ENCODE peak calls at places on chromosome 9, in nine cellular contexts. One of them, this sample, is unnamed.

GRCh38 chr9:135823036-135823435 is 84.3 kb downstream of the CAMSAP1 start:
- DNase-seq in AG09309: no peak
- DNase-seq in AG09319: no peak
- DNase-seq in brain pericyte: no peak
- DNase-seq in caudate nucleus: no peak
- DNase-seq in HCEC 1CT: no peak
- DNase-seq in pulmonary artery endothelial cell: no peak
- DNase-seq in pancreas: no peak
- DNase-seq in LoVo: no peak
- DNase-seq in this sample: no peak

GRCh38 chr9:131402738-131403492 is 9.0 kb downstream of the PRRC2B start:
- DNase-seq in pulmonary artery endothelial cell: peak; percentile 78
- DNase-seq in brain pericyte: peak; percentile 63
- DNase-seq in caudate nucleus: peak; percentile 51
- DNase-seq in LoVo: no peak
- DNase-seq in AG09309: peak; percentile 55
- DNase-seq in HCEC 1CT: peak; percentile 88
- DNase-seq in pancreas: peak; percentile 86
- DNase-seq in AG09319: peak; percentile 70
- DNase-seq in this sample: no peak

GRCh38 chr9:8860925-8861324 is 1061.3 kb upstream of the DMAC1 start:
- DNase-seq in brain pericyte: no peak
- DNase-seq in AG09319: no peak
- DNase-seq in pancreas: no peak
- DNase-seq in HCEC 1CT: no peak
- DNase-seq in caudate nucleus: no peak
- DNase-seq in LoVo: no peak
- DNase-seq in pulmonary artery endothelial cell: no peak
- DNase-seq in AG09309: no peak
- DNase-seq in this sample: no peak

GRCh38 chr9:129464972-129465833 is 155.7 kb downstream of the C9orf50 start:
- DNase-seq in AG09309: no peak
- DNase-seq in pancreas: no peak
- DNase-seq in brain pericyte: no peak
- DNase-seq in AG09319: no peak
- DNase-seq in LoVo: no peak
- DNase-seq in caudate nucleus: no peak
- DNase-seq in pulmonary artery endothelial cell: no peak
- DNase-seq in HCEC 1CT: peak; percentile 43
- DNase-seq in this sample: no peak

GRCh38 chr9:136862849-136863622 is 3.1 kb downstream of the EDF1 start:
- DNase-seq in brain pericyte: no peak
- DNase-seq in pancreas: peak; percentile 53
- DNase-seq in AG09319: no peak
- DNase-seq in pulmonary artery endothelial cell: no peak
- DNase-seq in LoVo: no peak
- DNase-seq in HCEC 1CT: no peak
- DNase-seq in caudate nucleus: no peak
- DNase-seq in AG09309: no peak
- DNase-seq in this sample: no peak

GRCh38 chr9:37083654-37084053 is 36.7 kb upstream of the ZCCHC7 start:
- DNase-seq in AG09309: no peak
- DNase-seq in pancreas: no peak
- DNase-seq in pulmonary artery endothelial cell: no peak
- DNase-seq in AG09319: no peak
- DNase-seq in HCEC 1CT: peak; percentile 2
- DNase-seq in caudate nucleus: no peak
- DNase-seq in brain pericyte: no peak
- DNase-seq in LoVo: no peak
- DNase-seq in this sample: no peak

GRCh38 chr9:6605202-6605601 is 40.3 kb downstream of the GLDC start:
- DNase-seq in pancreas: no peak
- DNase-seq in LoVo: no peak
- DNase-seq in brain pericyte: no peak
- DNase-seq in AG09319: no peak
- DNase-seq in HCEC 1CT: no peak
- DNase-seq in pulmonary artery endothelial cell: no peak
- DNase-seq in AG09309: no peak
- DNase-seq in caudate nucleus: no peak
- DNase-seq in this sample: peak; percentile 65

GRCh38 chr9:21968331-21969010 is 25.7 kb downstream of the CDKN2A start:
- DNase-seq in pulmonary artery endothelial cell: no peak
- DNase-seq in caudate nucleus: no peak
- DNase-seq in pancreas: no peak
- DNase-seq in HCEC 1CT: no peak
- DNase-seq in AG09309: no peak
- DNase-seq in AG09319: no peak
- DNase-seq in brain pericyte: no peak
- DNase-seq in LoVo: no peak
- DNase-seq in this sample: no peak

GRCh38 chr9:72888032-72888431 is 64.8 kb downstream of the ALDH1A1 start:
- DNase-seq in brain pericyte: no peak
- DNase-seq in caudate nucleus: no peak
- DNase-seq in pancreas: no peak
- DNase-seq in AG09309: peak; percentile 7
- DNase-seq in HCEC 1CT: no peak
- DNase-seq in LoVo: no peak
- DNase-seq in AG09319: no peak
- DNase-seq in pulmonary artery endothelial cell: no peak
- DNase-seq in this sample: no peak

GRCh38 chr9:125889122-125889523 is 141.9 kb downstream of the PBX3 start:
- DNase-seq in pulmonary artery endothelial cell: no peak
- DNase-seq in brain pericyte: no peak
- DNase-seq in pancreas: peak; percentile 56
- DNase-seq in caudate nucleus: peak; percentile 48
- DNase-seq in HCEC 1CT: no peak
- DNase-seq in LoVo: no peak
- DNase-seq in AG09319: no peak
- DNase-seq in AG09309: no peak
- DNase-seq in this sample: peak; percentile 36

GRCh38 chr9:105458404-105458803 is 10.6 kb downstream of the FSD1L start:
- DNase-seq in AG09319: no peak
- DNase-seq in AG09309: no peak
- DNase-seq in HCEC 1CT: no peak
- DNase-seq in pulmonary artery endothelial cell: no peak
- DNase-seq in caudate nucleus: no peak
- DNase-seq in LoVo: no peak
- DNase-seq in pancreas: no peak
- DNase-seq in brain pericyte: no peak
- DNase-seq in this sample: no peak

GRCh38 chr9:112002847-112003457 is 106.3 kb downstream of the UGCG start:
- DNase-seq in caudate nucleus: no peak
- DNase-seq in LoVo: no peak
- DNase-seq in pulmonary artery endothelial cell: no peak
- DNase-seq in brain pericyte: no peak
- DNase-seq in AG09319: no peak
- DNase-seq in pancreas: no peak
- DNase-seq in HCEC 1CT: peak; percentile 87
- DNase-seq in AG09309: no peak
- DNase-seq in this sample: no peak

GRCh38 chr9:98742325-98743280 is 33.9 kb upstream of the GABBR2 start:
- DNase-seq in HCEC 1CT: peak; percentile 63
- DNase-seq in caudate nucleus: no peak
- DNase-seq in pulmonary artery endothelial cell: no peak
- DNase-seq in pancreas: no peak
- DNase-seq in AG09309: peak; percentile 10
- DNase-seq in brain pericyte: no peak
- DNase-seq in AG09319: no peak
- DNase-seq in LoVo: no peak
- DNase-seq in this sample: no peak

GRCh38 chr9:33273266-33273971 is 8.6 kb downstream of the CHMP5 start:
- DNase-seq in HCEC 1CT: no peak
- DNase-seq in AG09319: no peak
- DNase-seq in brain pericyte: no peak
- DNase-seq in pancreas: no peak
- DNase-seq in pulmonary artery endothelial cell: no peak
- DNase-seq in LoVo: no peak
- DNase-seq in caudate nucleus: no peak
- DNase-seq in AG09309: no peak
- DNase-seq in this sample: no peak

GRCh38 chr9:130330202-130330601 is 64.6 kb downstream of the HMCN2 start:
- DNase-seq in brain pericyte: peak; percentile 17
- DNase-seq in pulmonary artery endothelial cell: no peak
- DNase-seq in caudate nucleus: no peak
- DNase-seq in HCEC 1CT: no peak
- DNase-seq in pancreas: no peak
- DNase-seq in AG09319: no peak
- DNase-seq in AG09309: no peak
- DNase-seq in LoVo: no peak
- DNase-seq in this sample: no peak

GRCh38 chr9:84990850-84991505 is 321.4 kb downstream of the NTRK2 start:
- DNase-seq in brain pericyte: no peak
- DNase-seq in pancreas: no peak
- DNase-seq in LoVo: no peak
- DNase-seq in AG09319: no peak
- DNase-seq in pulmonary artery endothelial cell: no peak
- DNase-seq in AG09309: no peak
- DNase-seq in caudate nucleus: no peak
- DNase-seq in HCEC 1CT: no peak
- DNase-seq in this sample: no peak

GRCh38 chr9:135671591-135672041 is 8.5 kb downstream of the LCN9 start:
- DNase-seq in pancreas: no peak
- DNase-seq in AG09319: no peak
- DNase-seq in pulmonary artery endothelial cell: no peak
- DNase-seq in HCEC 1CT: no peak
- DNase-seq in brain pericyte: no peak
- DNase-seq in caudate nucleus: no peak
- DNase-seq in LoVo: no peak
- DNase-seq in AG09309: no peak
- DNase-seq in this sample: no peak

This sample was measured in B cell.